ENCODE peak calls at places on chromosomes 2 and 18, in four cellular contexts. I is progenitor cell of endocrine pancreas, W is fibroblast of pulmonary artery, T is HTR-8/SVneo. G is an unnamed sample.

GRCh38 chr2:67701011-67701410 is 303.9 kb downstream of the ETAA1 start:
- DNase-seq in I (no peak), W (no peak), T (no peak), G (no peak)

GRCh38 chr2:100592226-100592625 is 29.4 kb downstream of the PDCL3 start:
- DNase-seq in I (no peak), W (peak), T (no peak), G (no peak)

GRCh38 chr2:223642496-223642895 is 40.3 kb upstream of the SCG2 start:
- DNase-seq in I (no peak), W (peak), T (no peak), G (no peak)

GRCh38 chr2:126932966-126933555 is 34.4 kb downstream of the TEX51 start:
- DNase-seq in I (no peak), W (no peak), T (no peak), G (no peak)

GRCh38 chr2:150007815-150008430 is 420.3 kb upstream of the MMADHC start:
- DNase-seq in I (no peak), W (no peak), T (no peak), G (no peak)

GRCh38 chr2:174844295-174844708 is 80.0 kb upstream of the CHRNA1 start:
- DNase-seq in I (no peak), W (no peak), T (no peak), G (no peak)

GRCh38 chr2:207801259-207801658 is 31.6 kb upstream of the FZD5 start:
- DNase-seq in I (no peak), W (no peak), T (no peak), G (no peak)

GRCh38 chr18:76522104-76522503 is 27.1 kb upstream of the ZNF516 start:
- DNase-seq in I (no peak), W (peak), T (no peak), G (no peak)

GRCh38 chr2:187228986-187229385 is 219.1 kb downstream of the CALCRL start:
- DNase-seq in I (no peak), W (no peak), T (no peak), G (no peak)

GRCh38 chr2:232315049-232315922 is 63.3 kb upstream of the ALPP start:
- DNase-seq in I (no peak), W (peak), T (no peak), G (peak)

GRCh38 chr2:150911766-150912280 is 349.8 kb downstream of the RBM43 start:
- DNase-seq in I (no peak), W (peak), T (peak), G (peak)

GRCh38 chr2:217573565-217573964 is 429.2 kb downstream of the TNS1 start:
- DNase-seq in I (no peak), W (peak), T (peak), G (peak)

GRCh38 chr18:68847219-68847860 is 49.5 kb downstream of the CCDC102B start:
- DNase-seq in I (no peak), W (peak), T (no peak), G (peak)

GRCh38 chr2:11833601-11834000 is 87.2 kb downstream of the LPIN1 start:
- DNase-seq in I (no peak), W (peak), T (no peak), G (no peak)

GRCh38 chr18:23133860-23134779 is 1.2 kb upstream of the CABLES1 start:
- DNase-seq in I (peak), W (no peak), T (no peak), G (no peak)

G was measured in fibroblast of lung.